ENCODE peak calls at places on chromosomes 5 and 9, in seven cellular contexts. L, V, J, P, F, R and X are unnamed samples.

GRCh38 chr5:133926960-133927615 is 41.3 kb downstream of the C5orf15 start:
- DNase-seq in V (no peak), R (no peak), P (no peak), L (no peak), F (no peak), J (no peak), X (no peak)

GRCh38 chr9:137071282-137071681 is 925 bp upstream of the SAPCD2 start:
- DNase-seq in P (peak), L (no peak), F (no peak), J (no peak), R (peak), V (no peak), X (no peak)

GRCh38 chr9:86714976-86715375 is 232.3 kb downstream of the GAS1 start:
- DNase-seq in J (peak), F (no peak), L (no peak), V (no peak), R (no peak), P (no peak), X (no peak)

GRCh38 chr9:123438821-123439220 is 82.8 kb downstream of the CRB2 start:
- DNase-seq in L (no peak), R (no peak), P (no peak), V (no peak), F (peak), J (peak), X (no peak)

GRCh38 chr5:72878854-72879253 is 62.4 kb downstream of the TNPO1 start:
- DNase-seq in J (no peak), V (no peak), R (no peak), F (no peak), P (no peak), L (no peak), X (no peak)

GRCh38 chr9:77593528-77593927 is 54.6 kb downstream of the GNA14 start:
- DNase-seq in J (no peak), F (no peak), L (no peak), V (no peak), P (no peak), R (no peak), X (no peak)

GRCh38 chr5:113807384-113808053 is 294.0 kb downstream of the YTHDC2 start:
- DNase-seq in F (no peak), R (no peak), J (peak), L (no peak), P (no peak), V (no peak), X (no peak)

GRCh38 chr5:97044057-97044456 is 98.4 kb downstream of the LIX1 start:
- DNase-seq in R (peak), P (no peak), V (no peak), L (peak), F (no peak), J (peak), X (no peak)

GRCh38 chr9:16611969-16612368 is 258.5 kb downstream of the BNC2 start:
- DNase-seq in F (no peak), L (no peak), P (no peak), J (peak), V (no peak), R (no peak), X (no peak)

DNA sequence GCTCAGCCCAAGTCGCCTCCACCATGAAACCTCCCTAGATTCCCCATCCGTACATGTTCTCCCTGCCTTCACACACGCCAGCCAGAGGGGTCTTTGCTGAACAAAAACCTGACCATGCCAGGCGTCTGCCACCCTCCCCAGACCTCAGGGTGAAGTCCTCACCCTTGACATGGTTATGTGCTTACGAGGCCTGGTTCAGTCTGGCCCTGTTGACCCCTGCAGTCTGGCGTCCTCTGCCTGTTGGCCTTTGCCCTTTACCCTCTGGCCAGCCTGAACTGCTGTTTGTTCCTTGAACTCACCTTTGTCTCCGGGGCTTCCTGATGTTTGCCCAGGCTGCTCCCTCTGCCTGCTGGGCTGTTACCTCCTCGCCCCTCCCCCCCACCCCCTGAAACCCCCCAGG is 29.8 kb downstream of the NCS1 start:
- DNase-seq in P (no peak), R (no peak), L (no peak), F (no peak), J (no peak), V (no peak), X (no peak)
- TF ChIP-seq CTCF in P (no peak), R (no peak), L (no peak), F (no peak), J (no peak), V (no peak), X (no peak)

GRCh38 chr5:141876628-141877477 is 1.4 kb downstream of the PCDH1 start:
- DNase-seq in J (no peak), R (peak), V (no peak), P (peak), F (no peak), L (no peak), X (peak)
- TF ChIP-seq POLR2A in J (no peak), R (peak), V (no peak), P (no peak), F (no peak), L (no peak), X (no peak)

GRCh38 chr9:87725900-87726709 is at the start of gene CTSL:
- DNase-seq in V (no peak), F (peak), L (peak), J (peak), R (peak), P (peak), X (peak)
- TF ChIP-seq CTCF in V (no peak), F (no peak), L (no peak), J (peak), R (peak), P (peak), X (no peak)

GRCh38 chr5:132256783-132257130 is 739 bp upstream of the PDLIM4 start:
- DNase-seq in P (no peak), L (no peak), F (no peak), J (no peak), R (no peak), V (no peak), X (no peak)

GRCh38 chr5:132256086-132256782 is 1.3 kb upstream of the PDLIM4 start:
- DNase-seq in V (no peak), L (no peak), F (no peak), P (no peak), R (no peak), J (no peak), X (peak)

GRCh38 chr5:132259061-132259851 is 1.8 kb downstream of the PDLIM4 start:
- DNase-seq in V (no peak), L (no peak), J (peak), P (peak), F (no peak), R (peak), X (no peak)

GRCh38 chr5:132258102-132259060 is 885 bp downstream of the PDLIM4 start:
- DNase-seq in V (no peak), L (no peak), F (no peak), P (no peak), J (peak), R (peak), X (peak)

GRCh38 chr5:132257131-132258101 is at the start of gene PDLIM4:
- DNase-seq in V (no peak), P (peak), R (peak), F (no peak), J (no peak), L (no peak), X (no peak)
- TF ChIP-seq POLR2A in V (no peak), P (no peak), R (peak), F (no peak), J (peak), L (no peak), X (no peak)

GRCh38 chr5:127290019-127290945 is at the start of gene MEGF10:
- DNase-seq in P (peak), F (no peak), V (no peak), L (no peak), R (peak), J (peak), X (no peak)
- TF ChIP-seq CTCF in P (peak), F (peak), V (no peak), L (peak), R (peak), J (peak), X (no peak)

GRCh38 chr9:83707768-83708514 is at the start of gene UBQLN1:
- DNase-seq in P (peak), R (peak), J (peak), V (no peak), F (peak), L (peak), X (peak)
- TF ChIP-seq POLR2A in P (peak), R (peak), J (peak), V (peak), F (peak), L (peak), X (peak)

DNA sequence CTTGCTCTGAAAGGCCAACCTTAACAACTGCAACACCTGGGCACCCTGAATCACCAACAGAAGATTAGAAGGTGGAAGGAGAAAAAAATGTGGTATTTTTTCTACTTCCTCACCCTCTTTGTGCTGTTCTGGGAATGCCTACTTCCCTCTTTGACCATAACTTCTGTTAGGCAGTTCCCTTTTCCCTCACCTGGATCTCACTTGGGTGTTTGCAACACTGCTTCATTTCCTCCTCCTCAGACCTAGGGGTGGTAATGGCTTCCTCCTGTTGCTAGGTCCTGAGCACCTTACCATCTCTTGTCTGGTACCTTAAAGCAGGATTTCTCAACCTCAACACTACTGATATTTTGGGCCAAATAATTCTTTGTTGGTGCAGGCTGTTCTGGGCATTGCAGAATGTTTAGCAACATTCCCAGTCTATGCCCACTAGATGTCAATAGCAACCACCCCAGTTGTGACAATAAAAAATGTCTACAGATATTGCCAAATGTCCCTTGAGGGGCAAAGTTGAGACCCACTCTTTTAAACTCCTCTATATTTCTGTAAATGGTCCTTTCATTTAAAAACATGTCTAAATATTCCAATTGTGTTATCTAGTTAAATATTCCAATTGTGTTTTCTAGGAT is 300.0 kb upstream of the VLDLR start:
- DNase-seq in R (no peak), V (no peak), J (no peak), L (no peak), P (no peak), F (no peak), X (no peak)
- TF ChIP-seq CTCF in R (no peak), V (no peak), J (no peak), L (peak), P (no peak), F (no peak), X (no peak)

DNA sequence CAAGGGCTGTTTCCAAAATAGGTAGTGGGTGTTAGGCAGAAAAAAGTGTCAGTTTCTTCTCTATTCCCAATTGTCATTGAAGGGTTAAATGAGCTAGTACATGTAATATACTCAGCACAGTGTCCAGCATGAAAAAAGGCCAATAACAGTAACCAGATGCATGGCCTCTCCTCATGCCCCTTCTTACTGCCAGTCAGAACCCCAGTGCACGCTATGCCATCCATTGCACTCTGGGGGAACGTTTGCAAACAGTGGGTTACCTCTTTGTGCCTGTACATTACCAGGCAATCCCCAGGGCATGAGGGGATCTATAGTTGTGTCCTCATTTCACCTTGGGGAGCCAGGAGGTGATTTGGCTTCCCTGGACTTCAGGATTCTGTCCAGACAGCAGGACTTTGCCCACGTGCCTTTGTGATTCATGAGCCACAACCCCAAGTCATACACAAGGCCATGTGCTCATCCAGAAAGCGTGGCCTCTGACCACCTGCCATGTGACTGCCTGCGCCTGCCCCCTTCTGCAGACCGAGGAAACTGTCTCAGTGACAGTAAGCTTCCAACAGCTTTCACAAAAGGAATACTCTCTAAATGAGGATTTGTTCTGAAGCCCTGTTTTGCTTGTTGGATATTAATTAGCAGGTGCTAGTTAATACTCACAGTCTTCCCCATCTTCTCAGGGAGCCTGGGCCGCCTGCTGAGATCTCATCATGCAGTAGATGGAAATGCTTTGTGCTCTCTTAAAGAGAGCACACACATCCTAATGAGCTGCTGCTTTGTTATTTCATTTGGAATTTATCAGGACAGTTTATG is 36.8 kb upstream of the ANGPTL2 start:
- DNase-seq in V (peak), P (no peak), F (no peak), R (peak), J (peak), L (peak), X (peak)
- TF ChIP-seq POLR2A in V (no peak), P (no peak), F (no peak), R (no peak), J (no peak), L (no peak), X (no peak)

GRCh38 chr9:83219154-83219923 is 156.4 kb upstream of the RASEF start:
- DNase-seq in P (peak), L (peak), J (peak), F (peak), V (no peak), R (peak), X (peak)
- TF ChIP-seq CTCF in P (no peak), L (peak), J (peak), F (peak), V (no peak), R (peak), X (no peak)